ENCODE peak calls at places on chromosome 13, in five cellular contexts. A is breast epithelium, C is type B pancreatic cell, F is nephron progenitor cell, S is uterus. U is an unnamed sample.
A peak's percentile ranks its signal among the peaks of the same experiment; 100 is the strongest.

GRCh38 chr13:75481176-75482069 is 546 bp downstream of the TBC1D4 start:
- DNase-seq in A (no peak), C (peak; percentile 74), F (peak; percentile 66), S (peak; percentile 25), U (peak; percentile 84)

GRCh38 chr13:114145256-114145655 is 12.8 kb upstream of the RASA3 start:
- DNase-seq in A (peak; percentile 6), C (no peak), F (no peak), S (no peak), U (no peak)

GRCh38 chr13:98252931-98253470 is 75.9 kb upstream of the RNF113B start:
- DNase-seq in A (no peak), C (no peak), F (no peak), S (no peak), U (no peak)

GRCh38 chr13:36344886-36345437 is 1.2 kb downstream of the SPART start:
- DNase-seq in A (no peak), C (no peak), F (no peak), S (peak; percentile 29), U (no peak)

GRCh38 chr13:32340917-32341316 is 25.6 kb downstream of the BRCA2 start:
- DNase-seq in A (no peak), C (no peak), F (no peak), S (no peak), U (no peak)

GRCh38 chr13:108272333-108272732 is 2.8 kb downstream of the TNFSF13B start:
- DNase-seq in A (no peak), C (no peak), F (no peak), S (no peak), U (no peak)

GRCh38 chr13:23955064-23955463 is 57.8 kb upstream of the C1QTNF9B start:
- DNase-seq in A (no peak), C (no peak), F (no peak), S (no peak), U (no peak)

GRCh38 chr13:51682691-51683090 is 98.4 kb downstream of the WDFY2 start:
- DNase-seq in A (no peak), C (no peak), F (no peak), S (no peak), U (no peak)

GRCh38 chr13:111283457-111283856 is 37.0 kb upstream of the TEX29 start:
- DNase-seq in A (no peak), C (no peak), F (no peak), S (no peak), U (no peak)

GRCh38 chr13:30718661-30719520 is 16.5 kb upstream of the ALOX5AP start:
- DNase-seq in A (no peak), C (no peak), F (no peak), S (no peak), U (no peak)

GRCh38 chr13:34577051-34577450 is 365.0 kb upstream of the NBEA start:
- DNase-seq in A (no peak), C (no peak), F (no peak), S (no peak), U (no peak)

GRCh38 chr13:30577381-30577780 is 40.3 kb upstream of the USPL1 start:
- DNase-seq in A (no peak), C (no peak), F (no peak), S (no peak), U (no peak)

GRCh38 chr13:99425485-99426341 is 75.6 kb upstream of the TM9SF2 start:
- DNase-seq in A (no peak), C (no peak), F (no peak), S (no peak), U (no peak)

GRCh38 chr13:47114030-47114429 is 217.2 kb upstream of the HTR2A start:
- DNase-seq in A (no peak), C (no peak), F (no peak), S (no peak), U (no peak)

GRCh38 chr13:81927347-81927746 is 1586.4 kb upstream of the SPRY2 start:
- DNase-seq in A (no peak), C (no peak), F (no peak), S (no peak), U (no peak)

GRCh38 chr13:44523176-44524017 is 52.7 kb downstream of the TSC22D1 start:
- DNase-seq in A (no peak), C (no peak), F (no peak), S (no peak), U (no peak)

GRCh38 chr13:101767096-101767495 is 314.6 kb downstream of the ITGBL1 start:
- DNase-seq in A (no peak), C (no peak), F (no peak), S (no peak), U (no peak)

GRCh38 chr13:95601906-95602305 is 42.6 kb downstream of the DZIP1 start:
- DNase-seq in A (no peak), C (no peak), F (no peak), S (no peak), U (no peak)

GRCh38 chr13:50611117-50611781 is 232.2 kb downstream of the DLEU7 start:
- DNase-seq in A (no peak), C (no peak), F (no peak), S (no peak), U (no peak)

GRCh38 chr13:32214073-32214472 is 101.1 kb downstream of the ZAR1L start:
- DNase-seq in A (no peak), C (no peak), F (no peak), S (no peak), U (no peak)

DNA sequence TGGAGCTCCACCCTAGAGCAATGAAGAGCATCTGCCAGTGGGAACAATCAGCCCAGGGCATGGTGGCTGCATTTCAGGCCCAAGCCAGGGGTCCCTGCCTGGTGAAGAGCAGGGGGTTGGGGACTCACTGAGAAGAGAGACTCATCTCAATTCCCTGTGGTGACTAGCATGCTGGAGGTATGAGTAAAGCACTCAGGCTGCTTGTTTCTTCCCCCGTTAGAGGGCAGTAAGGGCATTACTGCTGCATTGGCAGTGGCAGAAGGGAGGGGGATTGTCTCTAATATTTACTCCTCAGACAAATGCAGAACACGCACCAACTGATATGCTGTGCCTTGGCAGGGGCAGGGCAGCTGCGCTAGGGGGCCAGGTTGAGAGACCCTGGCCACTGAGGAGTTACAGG is 329.1 kb downstream of the SLITRK5 start:
- DNase-seq in A (no peak), C (no peak), F (no peak), S (no peak), U (no peak)
- TF ChIP-seq CTCF in A (no peak), C (no peak), F (no peak), S (no peak), U (no peak)

GRCh38 chr13:78978381-78978998 is 319.5 kb upstream of the OBI1 start:
- DNase-seq in A (no peak), C (no peak), F (peak; percentile 51), S (peak; percentile 14), U (no peak)
- TF ChIP-seq CTCF in A (peak; percentile 59), C (peak; percentile 85), F (peak; percentile 76), S (peak; percentile 45), U (peak; percentile 73)

GRCh38 chr13:58949646-58950045 is 1214.1 kb downstream of the DIAPH3 start:
- DNase-seq in A (no peak), C (no peak), F (peak; percentile 6), S (no peak), U (no peak)

GRCh38 chr13:58950911-58951310 is 1212.8 kb downstream of the DIAPH3 start:
- DNase-seq in A (no peak), C (no peak), F (no peak), S (no peak), U (no peak)

DNA sequence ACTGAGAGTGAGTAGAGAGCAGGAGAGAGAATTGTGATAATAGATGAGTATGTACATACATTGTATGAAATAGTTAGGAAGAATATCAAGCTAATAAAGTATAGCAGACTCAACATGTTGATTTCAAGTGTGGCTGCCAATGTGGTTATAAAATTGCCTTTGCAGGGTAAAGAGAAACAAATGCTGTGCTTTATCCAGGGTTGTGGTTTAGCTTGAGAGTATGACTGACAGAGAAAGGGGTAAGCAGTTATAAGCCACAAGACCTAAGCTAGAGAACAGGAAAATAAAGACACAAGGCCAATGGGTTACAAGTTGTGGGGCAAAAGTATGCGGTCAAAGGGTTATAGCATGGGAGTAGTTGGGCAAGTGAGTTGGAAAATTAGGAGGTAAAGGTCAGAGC is 1217.5 kb downstream of the DIAPH3 start:
- DNase-seq in A (no peak), C (no peak), F (no peak), S (no peak), U (no peak)
- TF ChIP-seq CTCF in A (no peak), C (no peak), F (no peak), S (no peak), U (no peak)

GRCh38 chr13:45812599-45813372 is 38.8 kb downstream of the SIAH3 start:
- DNase-seq in A (no peak), C (peak; percentile 60), F (no peak), S (no peak), U (peak; percentile 64)

GRCh38 chr13:45821861-45822260 is 29.7 kb downstream of the SIAH3 start:
- DNase-seq in A (no peak), C (no peak), F (no peak), S (no peak), U (no peak)

GRCh38 chr13:45820106-45820838 is 31.3 kb downstream of the SIAH3 start:
- DNase-seq in A (no peak), C (no peak), F (no peak), S (no peak), U (peak; percentile 73)

GRCh38 chr13:45823583-45823982 is 28.0 kb downstream of the SIAH3 start:
- DNase-seq in A (no peak), C (no peak), F (no peak), S (no peak), U (no peak)

DNA sequence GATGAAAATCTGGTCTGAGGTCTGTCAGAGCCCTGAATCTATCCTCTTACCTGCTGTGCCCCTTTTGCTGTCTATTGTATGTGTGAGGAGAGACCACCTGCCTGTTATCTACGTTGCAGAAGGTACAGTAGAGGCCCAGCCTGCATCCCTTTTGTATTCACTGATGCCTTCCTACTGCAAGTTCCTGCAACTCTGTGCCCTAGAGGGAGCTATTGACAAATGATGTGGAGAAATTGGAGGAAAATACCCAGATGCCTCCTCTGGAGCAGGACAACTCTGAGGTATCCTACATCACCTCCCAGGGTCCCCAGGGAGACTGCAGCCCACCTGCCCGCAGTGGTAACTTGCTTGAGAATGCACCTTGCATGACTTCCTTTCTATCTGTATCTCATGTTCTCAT is 33.7 kb downstream of the SIAH3 start:
- DNase-seq in A (no peak), C (no peak), F (no peak), S (no peak), U (peak; percentile 42)
- TF ChIP-seq CTCF in A (no peak), C (no peak), F (no peak), S (no peak), U (no peak)

GRCh38 chr13:63880705-63881104 is 2465.1 kb upstream of the PCDH20 start:
- DNase-seq in A (no peak), C (no peak), F (no peak), S (no peak), U (no peak)
- TF ChIP-seq CTCF in A (no peak), C (no peak), F (no peak), S (no peak), U (no peak)

DNA sequence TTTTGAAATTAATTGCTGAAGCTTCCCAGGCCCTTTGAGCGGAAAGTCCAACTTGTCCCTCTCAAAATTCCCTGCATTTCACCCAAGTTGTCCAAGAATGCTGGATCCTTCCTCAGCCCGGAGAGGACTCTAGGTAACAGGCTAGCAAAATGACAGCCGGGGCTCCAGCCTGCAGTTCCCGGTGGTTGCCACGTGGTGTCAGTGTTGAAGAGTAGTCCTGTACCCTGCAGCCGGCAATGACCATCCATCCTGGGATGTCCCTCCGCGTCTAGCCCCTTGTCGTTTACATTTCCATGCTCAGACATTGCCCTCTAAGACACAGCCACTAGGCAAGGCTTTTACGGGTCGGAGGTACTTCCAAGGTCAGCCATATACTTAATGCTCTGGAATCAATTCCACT is 31.4 kb upstream of the MTIF3 start:
- DNase-seq in A (no peak), C (peak; percentile 75), F (peak; percentile 75), S (peak; percentile 15), U (no peak)
- TF ChIP-seq CTCF in A (no peak), C (peak; percentile 82), F (peak; percentile 69), S (peak; percentile 24), U (peak; percentile 40)

U was measured in osteocyte.